ENCODE peak calls at places on chromosome X, in eight cellular contexts. D is HTR-8/SVneo, J is H54, E is NAMALWA, S is pancreas, K is AG09319, I is AG04450, A is NCI-H774. T is an unnamed sample.

GRCh38 chrX:124232523-124233201 is 99.8 kb upstream of the TEX13D start:
- DNase-seq in J (no peak), E (no peak), K (no peak), A (no peak), D (no peak), I (no peak), S (no peak), T (peak)

GRCh38 chrX:26083093-26083492 is 55.0 kb upstream of the MAGEB18 start:
- DNase-seq in I (no peak), E (no peak), S (no peak), A (no peak), J (no peak), D (no peak), K (no peak), T (no peak)

GRCh38 chrX:112011376-112011775 is 71.2 kb downstream of the TRPC5 start:
- DNase-seq in J (no peak), A (no peak), S (no peak), I (no peak), K (no peak), E (no peak), D (no peak), T (no peak)

GRCh38 chrX:1487401-1487800 is 34.7 kb upstream of the ASMTL start:
- DNase-seq in K (no peak), I (no peak), J (no peak), S (no peak), D (no peak), A (no peak), E (peak), T (no peak)

GRCh38 chrX:81577028-81577427 is 375.1 kb downstream of the SH3BGRL start:
- DNase-seq in S (peak), A (no peak), E (no peak), K (no peak), I (no peak), D (no peak), J (no peak), T (no peak)

GRCh38 chrX:103356023-103356798 is at the start of gene TCEAL9:
- DNase-seq in J (no peak), A (peak), E (peak), I (peak), S (peak), K (peak), D (peak), T (peak)

GRCh38 chrX:111035256-111035655 is 60.7 kb upstream of the PAK3 start:
- DNase-seq in A (no peak), K (no peak), E (no peak), I (no peak), J (no peak), S (no peak), D (no peak), T (no peak)

GRCh38 chrX:130654409-130654970 is 248.5 kb downstream of the ENOX2 start:
- DNase-seq in J (no peak), A (no peak), S (no peak), K (no peak), E (no peak), I (no peak), D (no peak), T (no peak)

GRCh38 chrX:131734621-131735020 is 190.7 kb downstream of the OR13H1 start:
- DNase-seq in D (no peak), S (peak), E (no peak), A (no peak), J (no peak), I (no peak), K (peak), T (no peak)

GRCh38 chrX:148223361-148223760 is 242.2 kb downstream of the FMR1NB start:
- DNase-seq in S (no peak), I (no peak), E (no peak), A (no peak), K (no peak), J (no peak), D (no peak), T (no peak)

GRCh38 chrX:122625821-122626220 is 558.3 kb upstream of the GRIA3 start:
- DNase-seq in A (no peak), S (no peak), D (no peak), J (no peak), E (no peak), I (no peak), K (peak), T (no peak)

GRCh38 chrX:103404225-103405008 is 28.1 kb downstream of the BEX3 start:
- DNase-seq in E (peak), K (peak), S (peak), I (peak), A (peak), D (peak), J (peak), T (peak)

GRCh38 chrX:151984891-151985290 is 10.4 kb upstream of the GABRE start:
- DNase-seq in I (no peak), J (no peak), E (no peak), D (no peak), S (no peak), K (no peak), A (no peak), T (no peak)

GRCh38 chrX:119181491-119181890 is 53.9 kb upstream of the KIAA1210 start:
- DNase-seq in D (peak), S (no peak), K (no peak), I (no peak), A (no peak), E (no peak), J (peak), T (no peak)

GRCh38 chrX:427812-428725 is 41.4 kb upstream of the PPP2R3B start:
- DNase-seq in J (no peak), S (no peak), K (no peak), I (no peak), A (no peak), E (no peak), D (peak), T (peak)

GRCh38 chrX:132750312-132751042 is 208.0 kb downstream of the HS6ST2 start:
- DNase-seq in D (no peak), S (no peak), J (no peak), A (no peak), K (no peak), I (no peak), E (no peak), T (no peak)

GRCh38 chrX:9164535-9165425 is 130.9 kb upstream of the FAM9B start:
- DNase-seq in A (no peak), D (no peak), S (no peak), I (no peak), K (no peak), J (no peak), E (peak), T (no peak)

GRCh38 chrX:47574096-47574553 is 8.1 kb upstream of the TIMP1 start:
- DNase-seq in I (no peak), E (no peak), S (no peak), K (no peak), D (no peak), J (no peak), A (no peak), T (no peak)

GRCh38 chrX:51144828-51145442 is 187.7 kb upstream of the NUDT10 start:
- DNase-seq in A (peak), D (no peak), J (no peak), S (peak), E (peak), K (no peak), I (no peak), T (peak)

GRCh38 chrX:9864011-9864410 is 77.8 kb downstream of the SHROOM2 start:
- DNase-seq in I (no peak), K (no peak), A (no peak), J (no peak), S (no peak), D (no peak), E (no peak), T (no peak)

GRCh38 chrX:115330498-115331138 is 41.1 kb downstream of the LUZP4 start:
- DNase-seq in K (no peak), S (peak), D (peak), E (peak), A (peak), J (peak), I (no peak), T (peak)

GRCh38 chrX:148567779-148568178 is 67.4 kb downstream of the AFF2 start:
- DNase-seq in J (no peak), D (no peak), K (no peak), E (no peak), I (no peak), S (no peak), A (no peak), T (no peak)

GRCh38 chrX:100376581-100376980 is 33.5 kb downstream of the PCDH19 start:
- DNase-seq in E (no peak), J (no peak), D (no peak), I (no peak), S (no peak), K (no peak), A (no peak), T (no peak)

GRCh38 chrX:112642349-112642748 is 37.4 kb downstream of the LHFPL1 start:
- DNase-seq in S (peak), K (no peak), A (peak), E (peak), J (no peak), I (peak), D (peak), T (peak)

GRCh38 chrX:70012756-70013155 is 37.0 kb downstream of the AWAT2 start:
- DNase-seq in A (no peak), I (no peak), E (no peak), J (no peak), D (no peak), S (no peak), K (no peak), T (no peak)

GRCh38 chrX:41121766-41122165 is 36.5 kb downstream of the USP9X start:
- DNase-seq in A (no peak), J (no peak), E (no peak), D (no peak), K (no peak), I (no peak), S (no peak), T (no peak)

GRCh38 chrX:24479924-24480722 is 15.0 kb downstream of the PDK3 start:
- DNase-seq in K (no peak), D (no peak), A (no peak), S (no peak), I (no peak), J (no peak), E (peak), T (no peak)

GRCh38 chrX:31350808-31351074 is 278.9 kb upstream of the FTHL17 start:
- DNase-seq in D (no peak), S (no peak), J (no peak), A (no peak), I (no peak), K (no peak), E (no peak), T (no peak)

GRCh38 chrX:49760288-49760885 is 64.6 kb upstream of the PAGE1 start:
- DNase-seq in D (no peak), K (no peak), A (no peak), E (no peak), S (no peak), J (no peak), I (no peak), T (no peak)

GRCh38 chrX:47674776-47675175 is 15.8 kb upstream of the UXT start:
- DNase-seq in I (no peak), K (no peak), S (no peak), D (no peak), A (no peak), E (no peak), J (no peak), T (no peak)

GRCh38 chrX:56564182-56564885 is 907 bp downstream of the UBQLN2 start:
- DNase-seq in A (peak), E (peak), J (no peak), K (no peak), S (peak), I (peak), D (no peak), T (peak)